ENCODE peak calls at places on chromosomes 2 and 18, in seven cellular contexts. One of them, this sample, is unnamed.

GRCh38 chr2:120862254-120863172 is 126.8 kb downstream of the GLI2 start:
- DNase-seq in neural progenitor cell: no peak
- DNase-seq in ascending aorta: no peak
- DNase-seq in trophoblast cell: no peak
- DNase-seq in adipocyte: no peak
- DNase-seq in coronary artery: no peak
- DNase-seq in transverse colon: no peak
- DNase-seq in this sample: no peak

GRCh38 chr18:54608008-54608642 is 17.1 kb downstream of the DYNAP start:
- DNase-seq in neural progenitor cell: no peak
- DNase-seq in ascending aorta: no peak
- DNase-seq in trophoblast cell: no peak
- DNase-seq in adipocyte: peak
- DNase-seq in coronary artery: no peak
- DNase-seq in transverse colon: no peak
- DNase-seq in this sample: no peak

GRCh38 chr2:63820969-63821368 is 20.7 kb upstream of the UGP2 start:
- DNase-seq in neural progenitor cell: no peak
- DNase-seq in ascending aorta: no peak
- DNase-seq in trophoblast cell: no peak
- DNase-seq in adipocyte: no peak
- DNase-seq in coronary artery: no peak
- DNase-seq in transverse colon: no peak
- DNase-seq in this sample: no peak

GRCh38 chr18:1104265-1104792 is 199.7 kb downstream of the ADCYAP1 start:
- DNase-seq in neural progenitor cell: no peak
- DNase-seq in ascending aorta: no peak
- DNase-seq in trophoblast cell: no peak
- DNase-seq in adipocyte: peak
- DNase-seq in coronary artery: no peak
- DNase-seq in transverse colon: no peak
- DNase-seq in this sample: no peak

GRCh38 chr2:235770909-235771820 is 277.3 kb downstream of the AGAP1 start:
- DNase-seq in neural progenitor cell: no peak
- DNase-seq in ascending aorta: no peak
- DNase-seq in trophoblast cell: no peak
- DNase-seq in adipocyte: no peak
- DNase-seq in coronary artery: peak
- DNase-seq in transverse colon: no peak
- DNase-seq in this sample: no peak

GRCh38 chr2:172296267-172297046 is 130.9 kb upstream of the ITGA6 start:
- DNase-seq in neural progenitor cell: no peak
- DNase-seq in ascending aorta: no peak
- DNase-seq in trophoblast cell: no peak
- DNase-seq in adipocyte: no peak
- DNase-seq in coronary artery: no peak
- DNase-seq in transverse colon: no peak
- DNase-seq in this sample: no peak

GRCh38 chr2:183089192-183089851 is 10.8 kb downstream of the DUSP19 start:
- DNase-seq in neural progenitor cell: no peak
- DNase-seq in ascending aorta: no peak
- DNase-seq in trophoblast cell: no peak
- DNase-seq in adipocyte: no peak
- DNase-seq in coronary artery: no peak
- DNase-seq in transverse colon: no peak
- DNase-seq in this sample: no peak

GRCh38 chr2:235928751-235929370 is 239.3 kb downstream of the GBX2 start:
- DNase-seq in neural progenitor cell: no peak
- DNase-seq in ascending aorta: no peak
- DNase-seq in trophoblast cell: no peak
- DNase-seq in adipocyte: no peak
- DNase-seq in coronary artery: no peak
- DNase-seq in transverse colon: no peak
- DNase-seq in this sample: no peak

GRCh38 chr2:189673661-189674373 is 653 bp upstream of the ANKAR start:
- DNase-seq in neural progenitor cell: no peak
- DNase-seq in ascending aorta: no peak
- DNase-seq in trophoblast cell: peak
- DNase-seq in adipocyte: no peak
- DNase-seq in coronary artery: no peak
- DNase-seq in transverse colon: no peak
- DNase-seq in this sample: no peak

GRCh38 chr2:239313776-239314175 is 87.0 kb downstream of the HDAC4 start:
- DNase-seq in neural progenitor cell: no peak
- DNase-seq in ascending aorta: peak
- DNase-seq in trophoblast cell: no peak
- DNase-seq in adipocyte: no peak
- DNase-seq in coronary artery: peak
- DNase-seq in transverse colon: no peak
- DNase-seq in this sample: no peak

GRCh38 chr2:85577063-85577385 is 362 bp upstream of the VAMP8 start:
- DNase-seq in neural progenitor cell: no peak
- DNase-seq in ascending aorta: no peak
- DNase-seq in trophoblast cell: no peak
- DNase-seq in adipocyte: no peak
- DNase-seq in coronary artery: no peak
- DNase-seq in transverse colon: no peak
- DNase-seq in this sample: no peak
- H3K4me3 ChIP-seq in neural progenitor cell: peak
- H3K4me3 ChIP-seq in ascending aorta: peak
- H3K4me3 ChIP-seq in trophoblast cell: no peak
- H3K4me3 ChIP-seq in adipocyte: no peak
- H3K4me3 ChIP-seq in coronary artery: no peak
- H3K4me3 ChIP-seq in transverse colon: no peak
- H3K4me3 ChIP-seq in this sample: no peak

GRCh38 chr2:233334915-233335314 is 19.4 kb upstream of the DGKD start:
- DNase-seq in neural progenitor cell: no peak
- DNase-seq in ascending aorta: no peak
- DNase-seq in trophoblast cell: no peak
- DNase-seq in adipocyte: no peak
- DNase-seq in coronary artery: no peak
- DNase-seq in transverse colon: no peak
- DNase-seq in this sample: no peak

GRCh38 chr2:233332125-233332524 is 22.2 kb upstream of the DGKD start:
- DNase-seq in neural progenitor cell: no peak
- DNase-seq in ascending aorta: no peak
- DNase-seq in trophoblast cell: no peak
- DNase-seq in adipocyte: no peak
- DNase-seq in coronary artery: no peak
- DNase-seq in transverse colon: no peak
- DNase-seq in this sample: no peak

GRCh38 chr2:233329489-233330135 is 22.0 kb downstream of the SAG start:
- DNase-seq in neural progenitor cell: peak
- DNase-seq in ascending aorta: no peak
- DNase-seq in trophoblast cell: no peak
- DNase-seq in adipocyte: peak
- DNase-seq in coronary artery: no peak
- DNase-seq in transverse colon: no peak
- DNase-seq in this sample: no peak

GRCh38 chr2:233328922-233329321 is 21.3 kb downstream of the SAG start:
- DNase-seq in neural progenitor cell: no peak
- DNase-seq in ascending aorta: no peak
- DNase-seq in trophoblast cell: no peak
- DNase-seq in adipocyte: no peak
- DNase-seq in coronary artery: no peak
- DNase-seq in transverse colon: no peak
- DNase-seq in this sample: no peak

DNA sequence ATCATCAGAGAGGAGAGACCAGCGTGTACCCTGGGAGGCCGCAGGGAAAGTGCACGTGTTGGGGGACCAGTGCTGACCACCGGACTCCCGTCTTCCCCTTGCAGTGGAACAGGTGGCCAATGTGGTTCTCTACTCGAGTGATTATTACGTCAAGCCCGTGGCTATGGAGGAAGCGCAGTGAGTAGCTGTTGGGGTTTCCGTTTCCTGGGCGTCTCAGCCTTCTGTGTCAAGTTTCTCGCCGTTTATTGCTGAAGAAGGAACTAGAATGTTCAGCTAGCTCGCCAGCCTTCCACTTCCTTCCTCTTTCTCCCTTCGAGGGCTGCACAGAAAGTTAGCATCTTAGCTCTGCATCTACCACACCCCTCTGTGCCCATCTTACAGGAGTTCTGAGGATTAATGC is 22.8 kb upstream of the DGKD start:
- DNase-seq in neural progenitor cell: no peak
- DNase-seq in ascending aorta: peak
- DNase-seq in trophoblast cell: no peak
- DNase-seq in adipocyte: no peak
- DNase-seq in coronary artery: no peak
- DNase-seq in transverse colon: peak
- DNase-seq in this sample: no peak
- H3K4me3 ChIP-seq in neural progenitor cell: no peak
- H3K4me3 ChIP-seq in ascending aorta: no peak
- H3K4me3 ChIP-seq in trophoblast cell: no peak
- H3K4me3 ChIP-seq in adipocyte: no peak
- H3K4me3 ChIP-seq in coronary artery: no peak
- H3K4me3 ChIP-seq in transverse colon: no peak
- H3K4me3 ChIP-seq in this sample: no peak

GRCh38 chr18:8901019-8901418 is 195.7 kb downstream of the MTCL1 start:
- DNase-seq in neural progenitor cell: no peak
- DNase-seq in ascending aorta: no peak
- DNase-seq in trophoblast cell: no peak
- DNase-seq in adipocyte: no peak
- DNase-seq in coronary artery: no peak
- DNase-seq in transverse colon: no peak
- DNase-seq in this sample: no peak
- H3K4me3 ChIP-seq in neural progenitor cell: no peak
- H3K4me3 ChIP-seq in ascending aorta: no peak
- H3K4me3 ChIP-seq in trophoblast cell: no peak
- H3K4me3 ChIP-seq in adipocyte: no peak
- H3K4me3 ChIP-seq in coronary artery: no peak
- H3K4me3 ChIP-seq in transverse colon: no peak
- H3K4me3 ChIP-seq in this sample: no peak

DNA sequence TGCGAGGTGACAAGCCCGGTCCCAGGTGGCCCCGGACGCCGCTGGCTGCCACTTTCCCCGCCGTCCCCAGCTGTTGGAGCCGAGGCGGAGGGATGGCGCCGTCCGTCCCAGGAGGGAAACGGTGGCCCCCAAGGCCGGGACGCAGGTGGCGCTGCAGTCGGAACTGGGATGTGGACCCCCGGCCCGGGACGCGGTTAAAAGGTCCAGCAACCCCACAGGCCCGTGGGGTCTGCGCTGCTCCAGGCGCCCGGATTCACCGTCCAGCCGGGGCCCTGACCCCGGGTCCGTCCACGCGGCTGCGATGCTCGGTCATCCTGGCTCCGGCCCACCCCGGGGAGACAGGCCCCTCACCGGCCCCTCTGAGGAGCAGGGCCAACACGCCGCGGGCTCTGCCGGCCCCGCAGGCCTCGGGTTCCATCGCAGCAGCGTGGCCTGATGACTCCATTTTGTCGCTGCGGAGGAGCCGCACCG is 41.0 kb downstream of the TMEM18 start:
- DNase-seq in neural progenitor cell: no peak
- DNase-seq in ascending aorta: no peak
- DNase-seq in trophoblast cell: no peak
- DNase-seq in adipocyte: no peak
- DNase-seq in coronary artery: no peak
- DNase-seq in transverse colon: no peak
- DNase-seq in this sample: no peak
- H3K4me3 ChIP-seq in neural progenitor cell: no peak
- H3K4me3 ChIP-seq in ascending aorta: peak
- H3K4me3 ChIP-seq in trophoblast cell: no peak
- H3K4me3 ChIP-seq in adipocyte: no peak
- H3K4me3 ChIP-seq in coronary artery: peak
- H3K4me3 ChIP-seq in transverse colon: no peak
- H3K4me3 ChIP-seq in this sample: no peak

DNA sequence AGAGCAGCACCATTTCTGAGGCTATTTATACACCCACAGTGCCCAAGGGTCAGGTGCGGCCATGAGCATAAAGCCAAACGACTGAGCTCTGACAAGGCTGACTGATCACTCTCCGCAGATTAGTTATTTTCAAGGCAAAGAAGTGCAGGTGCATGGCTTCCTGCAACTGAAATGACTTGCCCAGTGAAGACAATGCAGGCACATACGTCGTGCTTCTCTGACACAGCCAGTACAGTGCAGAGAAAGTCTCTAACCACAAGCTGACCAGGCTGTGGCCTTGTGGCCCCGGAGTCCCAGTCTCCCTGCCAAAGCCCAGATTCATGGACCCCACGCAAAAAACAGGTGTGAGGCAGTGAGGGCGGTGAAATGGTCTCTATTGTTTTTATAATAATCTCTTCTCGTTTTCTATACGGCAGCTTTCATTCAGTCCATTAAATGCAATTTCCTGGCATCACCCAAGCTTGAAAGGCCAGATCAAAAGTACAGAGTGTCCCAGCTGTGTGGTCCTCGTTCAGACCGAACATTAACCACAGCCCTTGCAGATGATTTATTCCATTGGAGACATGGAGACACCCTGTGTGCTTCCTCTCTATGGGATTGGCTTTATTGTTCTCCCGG is 447.0 kb upstream of the ID2 start:
- DNase-seq in neural progenitor cell: no peak
- DNase-seq in ascending aorta: no peak
- DNase-seq in trophoblast cell: no peak
- DNase-seq in adipocyte: no peak
- DNase-seq in coronary artery: no peak
- DNase-seq in transverse colon: no peak
- DNase-seq in this sample: no peak
- H3K4me3 ChIP-seq in neural progenitor cell: no peak
- H3K4me3 ChIP-seq in ascending aorta: no peak
- H3K4me3 ChIP-seq in trophoblast cell: no peak
- H3K4me3 ChIP-seq in adipocyte: no peak
- H3K4me3 ChIP-seq in coronary artery: no peak
- H3K4me3 ChIP-seq in transverse colon: no peak
- H3K4me3 ChIP-seq in this sample: no peak

GRCh38 chr2:217935901-217936684 is 66.7 kb downstream of the TNS1 start:
- DNase-seq in neural progenitor cell: no peak
- DNase-seq in ascending aorta: no peak
- DNase-seq in trophoblast cell: no peak
- DNase-seq in adipocyte: peak
- DNase-seq in coronary artery: no peak
- DNase-seq in transverse colon: no peak
- DNase-seq in this sample: no peak

GRCh38 chr2:217939220-217939619 is 63.6 kb downstream of the TNS1 start:
- DNase-seq in neural progenitor cell: no peak
- DNase-seq in ascending aorta: no peak
- DNase-seq in trophoblast cell: no peak
- DNase-seq in adipocyte: no peak
- DNase-seq in coronary artery: no peak
- DNase-seq in transverse colon: no peak
- DNase-seq in this sample: no peak

GRCh38 chr2:217938038-217938437 is 64.8 kb downstream of the TNS1 start:
- DNase-seq in neural progenitor cell: no peak
- DNase-seq in ascending aorta: no peak
- DNase-seq in trophoblast cell: no peak
- DNase-seq in adipocyte: no peak
- DNase-seq in coronary artery: no peak
- DNase-seq in transverse colon: no peak
- DNase-seq in this sample: no peak

GRCh38 chr2:217936952-217937351 is 65.8 kb downstream of the TNS1 start:
- DNase-seq in neural progenitor cell: no peak
- DNase-seq in ascending aorta: no peak
- DNase-seq in trophoblast cell: no peak
- DNase-seq in adipocyte: no peak
- DNase-seq in coronary artery: no peak
- DNase-seq in transverse colon: no peak
- DNase-seq in this sample: no peak

DNA sequence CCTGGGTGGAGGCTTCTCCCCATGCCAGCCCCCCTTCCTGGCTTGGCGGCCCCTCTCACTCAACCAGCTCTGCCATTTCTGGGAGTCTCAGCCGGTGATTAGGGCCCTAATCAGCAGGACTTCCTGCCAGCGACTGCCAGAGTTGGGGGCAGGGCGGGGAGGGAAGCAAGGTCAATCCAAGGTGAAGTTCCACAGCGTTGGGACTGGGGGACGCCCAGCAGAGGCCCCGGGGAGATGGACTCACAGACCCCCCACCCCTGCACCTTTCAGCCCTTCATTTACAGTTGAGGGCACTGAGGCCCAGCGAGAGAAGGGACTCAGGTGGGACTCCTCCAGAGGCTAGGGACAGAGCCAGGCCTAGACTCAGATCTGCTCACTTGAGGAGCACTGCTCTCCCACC is 65.3 kb downstream of the TNS1 start:
- DNase-seq in neural progenitor cell: no peak
- DNase-seq in ascending aorta: no peak
- DNase-seq in trophoblast cell: no peak
- DNase-seq in adipocyte: no peak
- DNase-seq in coronary artery: no peak
- DNase-seq in transverse colon: no peak
- DNase-seq in this sample: no peak
- H3K4me3 ChIP-seq in neural progenitor cell: no peak
- H3K4me3 ChIP-seq in ascending aorta: peak
- H3K4me3 ChIP-seq in trophoblast cell: no peak
- H3K4me3 ChIP-seq in adipocyte: no peak
- H3K4me3 ChIP-seq in coronary artery: peak
- H3K4me3 ChIP-seq in transverse colon: no peak
- H3K4me3 ChIP-seq in this sample: no peak

This sample was measured in AG04450.